ENCODE peak calls at places on chromosomes 5 and 9, in eight cellular contexts. E is mesendoderm, P is mammary epithelial cell, U is epithelial cell of esophagus, B is left ventricle myocardium inferior, X is aorta, J is BE2C, F is ovary. A is an unnamed sample.

GRCh38 chr9:32706004-32706749 is 70.7 kb upstream of the TAF1L start:
- DNase-seq in E (peak), P (no peak), U (peak), B (no peak), X (no peak), J (no peak), F (no peak), A (no peak)

GRCh38 chr5:152987156-152987555 is 503.3 kb upstream of the GRIA1 start:
- DNase-seq in E (no peak), P (no peak), U (no peak), B (no peak), X (no peak), J (no peak), F (no peak), A (no peak)

GRCh38 chr9:108521063-108521462 is 334.7 kb downstream of the ACTL7B start:
- DNase-seq in E (no peak), P (peak), U (peak), B (no peak), X (no peak), J (no peak), F (no peak), A (no peak)

GRCh38 chr5:78182838-78183237 is 111.7 kb downstream of the AP3B1 start:
- DNase-seq in E (peak), P (peak), U (peak), B (no peak), X (no peak), J (no peak), F (no peak), A (no peak)

GRCh38 chr9:137067860-137068538 is 2.4 kb downstream of the SAPCD2 start:
- DNase-seq in E (peak), P (peak), U (peak), B (peak), X (peak), J (peak), F (peak), A (peak)

GRCh38 chr9:123614503-123615258 is 258.7 kb downstream of the CRB2 start:
- DNase-seq in E (peak), P (no peak), U (no peak), B (no peak), X (no peak), J (no peak), F (no peak), A (no peak)

GRCh38 chr9:15430920-15431844 is 8.5 kb downstream of the SNAPC3 start:
- DNase-seq in E (peak), P (no peak), U (peak), B (no peak), X (no peak), J (no peak), F (no peak), A (no peak)

GRCh38 chr5:120017523-120017922 is 388.2 kb downstream of the FAM170A start:
- DNase-seq in E (no peak), P (peak), U (peak), B (no peak), X (no peak), J (no peak), F (no peak), A (no peak)

GRCh38 chr5:142428773-142429473 is 104.1 kb upstream of the SPRY4 start:
- DNase-seq in E (no peak), P (no peak), U (no peak), B (no peak), X (no peak), J (no peak), F (no peak), A (no peak)

GRCh38 chr9:17810728-17811634 is 232.1 kb downstream of the SH3GL2 start:
- DNase-seq in E (peak), P (peak), U (peak), B (peak), X (peak), J (peak), F (peak), A (peak)

GRCh38 chr5:64680289-64680688 is 10.0 kb upstream of the SHISAL2B start:
- DNase-seq in E (peak), P (peak), U (peak), B (no peak), X (no peak), J (peak), F (no peak), A (no peak)

GRCh38 chr5:180596115-180596667 is 4.9 kb upstream of the SCGB3A1 start:
- DNase-seq in E (no peak), P (no peak), U (peak), B (no peak), X (no peak), J (no peak), F (no peak), A (no peak)

GRCh38 chr9:129237195-129237611 is 59.1 kb upstream of the IER5L start:
- DNase-seq in E (peak), P (peak), U (peak), B (no peak), X (peak), J (no peak), F (peak), A (no peak)

GRCh38 chr9:74415995-74416394 is 81.1 kb upstream of the RORB start:
- DNase-seq in E (no peak), P (no peak), U (no peak), B (no peak), X (no peak), J (no peak), F (no peak), A (no peak)
- H3K4me3 ChIP-seq in E (no peak), P (no peak), U (no peak), B (no peak), X (no peak), J (no peak), F (no peak), A (no peak)

GRCh38 chr5:145939532-145940065 is 3.2 kb downstream of the SH3RF2 start:
- DNase-seq in E (peak), P (no peak), U (no peak), B (no peak), X (no peak), J (no peak), F (no peak), A (no peak)
- H3K4me3 ChIP-seq in E (no peak), P (peak), U (peak), B (no peak), X (no peak), J (no peak), F (no peak), A (no peak)

GRCh38 chr5:131281868-131282234 is 18.0 kb downstream of the CDC42SE2 start:
- DNase-seq in E (no peak), P (no peak), U (no peak), B (no peak), X (no peak), J (no peak), F (no peak), A (no peak)
- H3K4me3 ChIP-seq in E (no peak), P (peak), U (peak), B (no peak), X (no peak), J (no peak), F (no peak), A (no peak)

GRCh38 chr5:171630047-171630669 is 155.5 kb upstream of the SMIM23 start:
- DNase-seq in E (peak), P (peak), U (peak), B (peak), X (peak), J (peak), F (no peak), A (peak)
- H3K4me3 ChIP-seq in E (no peak), P (no peak), U (no peak), B (peak), X (no peak), J (peak), F (no peak), A (no peak)

DNA sequence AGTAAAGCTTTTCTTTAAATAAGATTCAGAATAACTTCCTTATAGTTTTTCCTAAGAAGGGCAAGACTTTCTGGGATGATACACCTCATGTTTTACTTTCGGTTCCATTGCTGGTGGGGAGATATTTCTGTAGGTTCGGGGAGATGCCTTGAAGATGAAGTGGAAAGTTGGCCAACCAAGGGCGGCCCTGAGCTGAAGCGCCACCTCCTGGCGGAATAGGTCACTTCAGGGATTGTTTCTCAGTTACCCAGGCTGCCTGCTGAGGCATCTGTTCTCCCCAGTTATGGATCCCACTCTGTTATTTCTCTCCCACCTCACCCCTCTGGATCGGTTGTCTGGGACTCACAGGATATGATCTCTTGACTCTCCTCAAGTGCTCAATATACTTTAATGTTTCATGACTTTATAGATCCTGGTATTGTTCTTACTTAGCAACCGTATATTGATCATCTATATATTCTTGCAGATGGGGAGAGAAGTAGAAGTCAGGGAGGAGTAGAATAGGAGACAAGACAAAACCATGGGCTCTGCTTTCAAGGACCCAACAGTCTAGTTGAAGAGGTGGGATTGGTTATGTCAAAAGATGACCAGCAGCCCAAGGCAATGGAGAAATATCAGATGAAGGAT is 23.4 kb downstream of the MEGF10 start:
- DNase-seq in E (peak), P (peak), U (peak), B (peak), X (peak), J (peak), F (peak), A (peak)
- H3K4me3 ChIP-seq in E (no peak), P (no peak), U (no peak), B (no peak), X (no peak), J (no peak), F (no peak), A (no peak)

DNA sequence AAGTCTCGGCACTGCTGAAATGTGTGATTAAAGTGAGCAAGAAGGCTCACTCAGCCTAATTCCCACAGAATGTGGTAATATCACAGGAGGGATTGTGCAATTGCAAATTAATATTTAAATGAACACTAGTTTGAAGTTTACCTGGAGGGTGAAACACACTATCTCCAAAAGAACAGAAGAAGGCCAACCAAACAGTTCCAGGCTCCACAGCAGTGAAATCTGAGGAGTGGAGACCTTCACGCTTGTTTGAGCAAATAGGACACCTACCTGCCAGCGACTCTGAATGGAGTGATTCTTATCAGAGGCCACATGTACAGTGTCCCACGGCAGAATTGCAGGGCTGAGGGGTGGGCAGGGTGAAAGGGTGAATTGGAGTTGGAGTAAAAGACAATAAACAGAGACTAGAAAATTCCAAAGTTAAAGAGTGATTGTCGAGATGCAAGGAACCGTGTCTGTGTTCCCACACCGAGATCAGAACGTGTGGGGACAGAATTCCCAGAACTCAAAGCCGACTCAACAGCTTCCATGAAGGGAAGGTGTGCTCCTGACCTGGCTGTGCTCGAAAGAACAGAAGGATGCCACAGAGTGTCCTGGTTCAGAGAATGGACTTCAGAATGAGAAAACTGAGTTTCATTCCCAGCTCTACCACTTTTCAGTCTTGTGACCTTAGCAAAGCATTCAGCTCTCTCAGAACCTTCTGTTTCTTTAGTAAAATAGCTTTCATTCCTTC is 420.2 kb upstream of the SLC30A5 start:
- DNase-seq in E (no peak), P (peak), U (peak), B (no peak), X (no peak), J (peak), F (no peak), A (no peak)
- H3K4me3 ChIP-seq in E (no peak), P (no peak), U (no peak), B (no peak), X (no peak), J (peak), F (no peak), A (no peak)

DNA sequence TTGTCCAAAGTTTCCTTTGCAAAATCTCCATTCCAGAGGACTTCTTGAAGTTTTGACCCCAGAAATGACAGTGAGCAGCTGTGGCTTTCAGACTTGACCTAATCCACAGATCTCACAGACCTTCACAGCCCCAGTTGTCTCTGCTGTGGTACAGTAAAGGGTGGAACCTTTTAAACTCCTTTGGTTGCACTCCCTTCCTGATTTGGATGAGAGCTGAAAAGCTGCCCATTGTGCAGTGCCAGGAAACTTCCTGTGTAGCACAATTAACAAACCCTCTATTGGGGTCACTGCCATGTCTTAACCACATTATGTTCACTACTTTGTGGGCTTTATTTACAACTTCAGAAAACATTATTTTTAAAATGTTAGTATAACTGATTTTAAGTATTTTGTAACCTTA is 56.7 kb upstream of the PCSK5 start:
- DNase-seq in E (no peak), P (no peak), U (no peak), B (no peak), X (no peak), J (no peak), F (no peak), A (no peak)
- H3K4me3 ChIP-seq in E (no peak), P (no peak), U (no peak), B (no peak), X (no peak), J (no peak), F (no peak), A (no peak)

A was measured in Jurkat, Clone E6-1.